ENCODE peak calls at places on chromosomes 4 and X, in eight cellular contexts. U is NB4; D is fibroblast of mammary gland; M is GM23338; T is CD8-positive, alpha-beta T cell; L is EL; B is HT1080; J is AG20443. W is an unnamed sample.

GRCh38 chrX:68693481-68694410 is 46.3 kb downstream of the STARD8 start:
- DNase-seq in U (peak; percentile 90), D (peak; percentile 50), M (peak; percentile 85), T (no peak), L (peak; percentile 79), B (no peak), J (peak; percentile 87), W (no peak)

GRCh38 chrX:24838624-24839023 is 144.9 kb downstream of the POLA1 start:
- DNase-seq in U (peak; percentile 39), D (peak; percentile 49), M (peak; percentile 32), T (no peak), L (peak; percentile 26), B (peak; percentile 4), J (no peak), W (no peak)

GRCh38 chr4:48100248-48100647 is 33.8 kb downstream of the TXK start:
- DNase-seq in U (no peak), D (no peak), M (no peak), T (no peak), L (no peak), B (no peak), J (no peak), W (no peak)

GRCh38 chr4:102761478-102761790 is 666 bp upstream of the MANBA start:
- DNase-seq in U (no peak), D (no peak), M (no peak), T (peak; percentile 22), L (no peak), B (no peak), J (peak; percentile 29), W (no peak)

GRCh38 chrX:96386325-96386724 is 298.3 kb upstream of the DIAPH2 start:
- DNase-seq in U (no peak), D (no peak), M (no peak), T (no peak), L (no peak), B (no peak), J (no peak), W (no peak)

GRCh38 chr4:119795986-119796578 is 167.5 kb upstream of the PDE5A start:
- DNase-seq in U (no peak), D (no peak), M (no peak), T (no peak), L (peak; percentile 1), B (no peak), J (no peak), W (no peak)

GRCh38 chrX:10023821-10024220 is 56.7 kb downstream of the CLDN34 start:
- DNase-seq in U (no peak), D (no peak), M (no peak), T (no peak), L (no peak), B (no peak), J (no peak), W (no peak)

GRCh38 chrX:140343226-140343873 is 161.5 kb downstream of the SOX3 start:
- DNase-seq in U (no peak), D (no peak), M (no peak), T (no peak), L (peak; percentile 1), B (peak; percentile 19), J (no peak), W (no peak)

GRCh38 chr4:140049024-140049923 is 104.7 kb downstream of the MAML3 start:
- DNase-seq in U (peak; percentile 63), D (peak; percentile 49), M (peak; percentile 88), T (peak; percentile 71), L (peak; percentile 43), B (peak; percentile 93), J (peak; percentile 29), W (no peak)

GRCh38 chr4:145734576-145735329 is 54.8 kb downstream of the C4orf51 start:
- DNase-seq in U (no peak), D (peak; percentile 97), M (no peak), T (no peak), L (peak; percentile 98), B (peak; percentile 97), J (peak; percentile 89), W (peak; percentile 95)

GRCh38 chrX:96576358-96576757 is 108.3 kb upstream of the DIAPH2 start:
- DNase-seq in U (no peak), D (peak; percentile 51), M (no peak), T (no peak), L (peak; percentile 4), B (peak; percentile 10), J (peak; percentile 31), W (no peak)

GRCh38 chrX:133838761-133839676 is 146.4 kb downstream of the GPC3 start:
- DNase-seq in U (peak; percentile 27), D (peak; percentile 45), M (peak; percentile 76), T (no peak), L (peak; percentile 13), B (peak; percentile 11), J (peak; percentile 29), W (no peak)

GRCh38 chrX:69538321-69538876 is 34.3 kb downstream of the NALF2 start:
- DNase-seq in U (peak; percentile 37), D (peak; percentile 47), M (peak; percentile 75), T (peak; percentile 58), L (peak; percentile 45), B (peak; percentile 32), J (peak; percentile 86), W (no peak)

GRCh38 chr4:154164931-154165839 is 326.4 kb downstream of the DCHS2 start:
- DNase-seq in U (no peak), D (peak; percentile 96), M (no peak), T (no peak), L (peak; percentile 75), B (peak; percentile 99), J (peak; percentile 89), W (peak; percentile 89)

GRCh38 chr4:105520819-105521790 is 31.3 kb upstream of the ARHGEF38 start:
- DNase-seq in U (peak; percentile 53), D (peak; percentile 47), M (peak; percentile 76), T (no peak), L (peak; percentile 45), B (peak; percentile 55), J (peak; percentile 53), W (peak; percentile 2)